ENCODE peak calls at places on chromosome 1, in five cellular contexts. J is A673, S is cardiac muscle cell, M is astrocyte, O is right cardiac atrium. U is an unnamed sample.

GRCh38 chr1:41574842-41575241 is 90.4 kb upstream of the EDN2 start:
- DNase-seq in M (no peak), J (no peak), S (no peak), O (no peak), U (no peak)

GRCh38 chr1:59506952-59507351 is 210.1 kb downstream of the FGGY start:
- DNase-seq in S (no peak), O (no peak), M (peak), J (peak), U (no peak)

GRCh38 chr1:32798191-32798590 is 19.0 kb downstream of the YARS1 start:
- DNase-seq in J (no peak), O (no peak), S (no peak), M (peak), U (no peak)

GRCh38 chr1:241408170-241408569 is 51.2 kb upstream of the RGS7 start:
- DNase-seq in J (no peak), S (no peak), O (no peak), M (no peak), U (no peak)

GRCh38 chr1:156498447-156499193 is 2.0 kb downstream of the MEF2D start:
- DNase-seq in M (peak), J (no peak), S (peak), O (peak), U (no peak)

GRCh38 chr1:199759268-199759724 is 268.2 kb upstream of the NR5A2 start:
- DNase-seq in O (no peak), S (no peak), M (peak), J (no peak), U (no peak)

GRCh38 chr1:21653744-21654100 is 15.4 kb downstream of the RAP1GAP start:
- DNase-seq in O (no peak), M (no peak), S (no peak), J (no peak), U (no peak)

GRCh38 chr1:154791292-154792278 is 78.5 kb downstream of the KCNN3 start:
- DNase-seq in J (peak), O (peak), M (peak), S (no peak), U (peak)

GRCh38 chr1:25232027-25232865 is at the start of gene SYF2:
- DNase-seq in O (peak), M (peak), S (peak), J (peak), U (peak)

GRCh38 chr1:53246261-53247134 is 8.2 kb upstream of the MAGOH start:
- DNase-seq in S (no peak), J (no peak), M (peak), O (no peak), U (no peak)

GRCh38 chr1:43348343-43348808 is 10.4 kb upstream of the CDC20 start:
- DNase-seq in M (no peak), S (no peak), O (no peak), J (no peak), U (no peak)

GRCh38 chr1:211492511-211493132 is 660 bp upstream of the RD3 start:
- DNase-seq in O (no peak), S (no peak), M (no peak), J (no peak), U (no peak)

GRCh38 chr1:47590523-47591225 is 152.8 kb downstream of the FOXD2 start:
- DNase-seq in J (no peak), O (no peak), S (no peak), M (no peak), U (no peak)

GRCh38 chr1:193457676-193458075 is 271.3 kb upstream of the B3GALT2 start:
- DNase-seq in O (no peak), S (no peak), M (peak), J (no peak), U (peak)

GRCh38 chr1:53645690-53646078 is 93.3 kb downstream of the GLIS1 start:
- DNase-seq in M (no peak), S (no peak), J (no peak), O (no peak), U (no peak)

GRCh38 chr1:245812278-245812677 is 657.5 kb downstream of the KIF26B start:
- DNase-seq in J (no peak), M (no peak), S (no peak), O (no peak), U (no peak)

GRCh38 chr1:195495720-195496635 is 1112.3 kb downstream of the KCNT2 start:
- DNase-seq in M (no peak), S (no peak), J (no peak), O (no peak), U (no peak)

GRCh38 chr1:198253668-198254067 is 96.9 kb downstream of the NEK7 start:
- DNase-seq in M (peak), O (no peak), J (no peak), S (no peak), U (no peak)

GRCh38 chr1:43319288-43319687 is 18.3 kb upstream of the MPL start:
- DNase-seq in M (no peak), S (no peak), J (no peak), O (no peak), U (no peak)

GRCh38 chr1:46523556-46524443 is 27.6 kb downstream of the KNCN start:
- DNase-seq in O (no peak), M (no peak), S (no peak), J (no peak), U (no peak)

GRCh38 chr1:229716064-229716463 is 90.0 kb downstream of the URB2 start:
- DNase-seq in J (no peak), M (peak), O (no peak), S (no peak), U (no peak)

GRCh38 chr1:59593798-59594790 is 220.7 kb upstream of the HOOK1 start:
- DNase-seq in O (no peak), M (no peak), S (no peak), J (no peak), U (no peak)

GRCh38 chr1:208213786-208214185 is 30.4 kb downstream of the PLXNA2 start:
- DNase-seq in J (no peak), M (no peak), O (no peak), S (no peak), U (no peak)

GRCh38 chr1:112714313-112715263 is 544 bp downstream of the PPM1J start:
- DNase-seq in M (no peak), S (no peak), O (no peak), J (no peak), U (peak)
- H3K27ac ChIP-seq in M (no peak), S (no peak), O (peak), J (no peak), U (no peak)

DNA sequence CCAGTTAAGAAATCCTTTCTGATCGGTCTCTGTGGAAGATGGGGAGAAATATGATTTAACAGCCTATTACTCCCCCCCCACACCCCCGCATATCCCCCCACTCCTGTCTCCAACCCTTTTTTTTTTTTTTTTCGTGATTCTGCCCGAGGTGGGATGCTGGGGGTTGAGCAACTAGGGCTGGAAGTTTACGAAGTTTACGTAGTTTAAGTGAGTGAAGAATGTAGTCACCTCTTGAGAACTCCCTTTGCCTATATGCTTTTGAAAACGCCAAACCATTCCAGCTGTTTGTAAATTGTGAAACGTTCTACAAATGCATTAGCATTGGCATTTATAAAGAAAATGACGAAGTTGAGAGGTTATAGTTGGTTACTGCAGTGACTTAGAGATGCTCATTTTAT is 815 bp downstream of the NEXN start:
- DNase-seq in O (no peak), M (peak), J (peak), S (peak), U (no peak)
- H3K27ac ChIP-seq in O (peak), M (peak), J (no peak), S (peak), U (no peak)

DNA sequence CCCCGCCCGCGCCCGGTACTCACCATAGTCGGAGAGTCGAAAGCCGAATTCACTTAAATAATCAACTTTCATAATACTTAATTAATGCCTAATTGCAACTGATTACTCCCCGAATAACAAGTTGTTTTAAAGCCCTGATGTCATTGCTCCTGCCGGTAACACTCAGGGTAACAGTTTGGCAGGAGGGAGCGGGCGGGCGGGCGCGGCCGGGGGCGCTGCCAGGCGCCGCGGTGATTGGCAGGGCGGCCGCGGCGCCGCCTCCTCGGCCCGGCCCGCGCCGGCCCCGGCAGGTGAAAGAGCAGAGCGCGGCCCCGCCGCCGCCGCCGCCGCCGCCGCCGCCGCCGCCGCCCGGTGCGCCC is 102.2 kb downstream of the CASZ1 start:
- DNase-seq in M (no peak), O (no peak), J (peak), S (no peak), U (no peak)
- H3K27ac ChIP-seq in M (no peak), O (peak), J (no peak), S (peak), U (peak)

GRCh38 chr1:182264187-182264586 is 127.4 kb downstream of the GLUL start:
- DNase-seq in O (no peak), M (no peak), J (no peak), S (no peak), U (no peak)

GRCh38 chr1:182262425-182262824 is 129.2 kb downstream of the GLUL start:
- DNase-seq in S (peak), J (no peak), M (no peak), O (no peak), U (no peak)

GRCh38 chr1:182260516-182260915 is 131.1 kb downstream of the GLUL start:
- DNase-seq in S (no peak), J (no peak), M (no peak), O (no peak), U (no peak)

GRCh38 chr1:182261655-182262054 is 129.9 kb downstream of the GLUL start:
- DNase-seq in M (no peak), O (no peak), S (no peak), J (no peak), U (no peak)

DNA sequence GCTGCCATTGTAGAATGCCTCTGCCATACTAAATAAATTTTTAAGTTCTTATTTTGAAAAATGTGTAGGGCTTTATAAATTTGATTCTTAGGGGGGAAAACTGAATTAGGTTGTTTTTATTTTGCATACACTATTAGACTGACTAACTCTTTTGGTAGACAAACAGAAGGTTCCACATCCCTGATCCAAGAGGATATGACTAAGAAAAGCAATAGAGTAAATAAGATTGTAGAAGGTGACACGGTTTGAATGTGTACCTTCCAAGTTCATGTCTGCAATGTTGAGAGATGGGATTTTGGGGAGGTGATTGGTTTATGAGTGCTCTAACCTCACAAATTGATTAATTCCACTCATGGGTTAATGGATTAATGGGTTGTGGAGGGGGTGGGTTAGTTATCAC is 127.9 kb downstream of the GLUL start:
- DNase-seq in S (no peak), O (no peak), J (no peak), M (no peak), U (no peak)
- H3K27ac ChIP-seq in S (no peak), O (no peak), J (no peak), M (no peak), U (no peak)

GRCh38 chr1:225890346-225891228 is 1.6 kb upstream of the LEFTY1 start:
- DNase-seq in M (no peak), J (no peak), O (no peak), S (no peak), U (no peak)
- H3K27ac ChIP-seq in M (no peak), J (no peak), O (no peak), S (no peak), U (no peak)

GRCh38 chr1:93828437-93828756 is 50.6 kb downstream of the DNTTIP2 start:
- DNase-seq in M (no peak), J (no peak), S (no peak), O (no peak), U (no peak)
- H3K27ac ChIP-seq in M (no peak), J (no peak), S (no peak), O (no peak), U (no peak)

DNA sequence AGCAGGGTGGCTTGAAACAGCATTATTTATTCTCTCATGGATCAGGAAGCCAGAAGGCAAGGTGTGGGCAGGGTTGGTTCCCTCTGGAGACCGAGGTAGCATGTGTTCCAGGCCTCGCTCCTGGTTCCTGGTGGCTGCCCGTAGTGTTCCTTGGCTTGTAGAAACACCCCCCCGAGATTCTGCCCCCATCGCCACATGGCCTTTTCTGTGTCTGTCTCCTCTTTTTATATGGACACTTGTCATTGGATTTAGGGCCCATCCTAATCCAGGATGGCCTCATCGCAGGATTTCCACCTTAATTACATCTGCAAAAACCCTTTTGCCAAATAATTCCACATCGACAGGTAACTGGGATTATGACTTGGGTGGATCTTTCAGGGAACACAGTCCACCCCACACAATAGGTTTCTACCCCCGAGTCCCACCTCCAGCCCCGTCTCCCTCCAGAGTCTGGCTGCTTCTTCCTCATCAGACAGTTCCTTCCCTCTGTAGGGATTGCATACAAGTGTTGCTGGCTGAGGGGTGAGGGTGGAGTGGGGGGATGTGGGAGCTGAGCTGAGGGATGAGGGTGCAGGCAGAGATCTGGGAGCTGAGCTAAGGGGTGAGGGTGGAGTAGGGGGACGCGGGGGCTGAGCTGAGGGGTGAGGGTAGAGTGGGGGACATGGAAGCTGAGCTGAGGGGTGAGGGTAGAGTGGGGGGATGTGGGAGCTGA is 12.3 kb upstream of the NPHP4 start:
- DNase-seq in O (no peak), J (no peak), S (no peak), M (no peak), U (no peak)
- H3K27ac ChIP-seq in O (no peak), J (peak), S (no peak), M (no peak), U (no peak)

GRCh38 chr1:85297538-85297854 is 21.1 kb upstream of the BCL10 start:
- DNase-seq in S (no peak), J (no peak), O (no peak), M (no peak), U (no peak)
- H3K27ac ChIP-seq in S (no peak), J (peak), O (no peak), M (peak), U (no peak)

DNA sequence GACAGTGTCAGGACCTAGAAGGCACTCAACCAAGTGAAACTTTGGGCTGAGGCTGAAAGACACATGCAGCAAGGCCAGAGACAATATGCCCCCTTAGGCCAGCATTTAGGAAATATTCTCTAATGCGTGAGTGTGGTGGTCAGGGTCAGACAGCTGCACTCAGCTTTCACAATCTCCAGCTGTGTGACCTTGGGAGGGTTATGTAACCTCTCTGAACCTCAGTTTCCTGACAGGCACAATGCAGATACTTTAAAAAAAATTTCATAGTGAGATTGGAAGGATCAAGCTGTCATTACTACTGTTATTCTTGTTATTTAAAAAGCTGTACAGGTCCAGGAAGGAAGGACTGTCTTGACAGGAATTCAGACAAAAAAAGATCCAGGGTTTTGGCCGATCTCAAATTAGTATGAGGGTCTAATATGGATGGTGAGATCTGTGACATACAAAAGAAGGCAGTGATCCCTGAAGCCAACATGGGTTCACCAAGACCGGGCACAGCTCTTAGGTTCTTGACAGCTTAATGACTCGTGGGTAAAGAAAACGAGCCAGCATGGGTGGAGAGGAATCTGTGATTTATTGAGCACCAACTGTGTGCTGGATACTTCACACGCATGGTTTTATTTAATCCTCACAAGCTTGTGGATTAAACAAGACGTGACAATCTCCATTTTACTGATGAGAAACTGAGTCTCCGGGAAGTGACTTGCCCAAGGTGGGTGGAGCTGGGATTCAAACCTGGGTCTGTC is 54.6 kb upstream of the POU3F1 start:
- DNase-seq in J (no peak), S (no peak), M (no peak), O (no peak), U (no peak)
- H3K27ac ChIP-seq in J (no peak), S (no peak), M (no peak), O (no peak), U (no peak)